ENCODE peak calls at places on chromosome 9, in six cellular contexts. One of them, this sample, is unnamed.

GRCh38 chr9:120579139-120579749 is 723 bp downstream of the CDK5RAP2 start:
- DNase-seq in IMR-90: no peak
- DNase-seq in kidney epithelial cell: no peak
- DNase-seq in uterus: no peak
- DNase-seq in CD8-positive, alpha-beta memory T cell: peak; percentile 1
- DNase-seq in GM23338: peak; percentile 76
- DNase-seq in this sample: no peak

GRCh38 chr9:104177676-104178075 is 83.6 kb downstream of the SMC2 start:
- DNase-seq in IMR-90: no peak
- DNase-seq in kidney epithelial cell: no peak
- DNase-seq in uterus: no peak
- DNase-seq in CD8-positive, alpha-beta memory T cell: no peak
- DNase-seq in GM23338: no peak
- DNase-seq in this sample: no peak

GRCh38 chr9:128253140-128253990 is 22.4 kb downstream of the GOLGA2 start:
- DNase-seq in IMR-90: no peak
- DNase-seq in kidney epithelial cell: no peak
- DNase-seq in uterus: no peak
- DNase-seq in CD8-positive, alpha-beta memory T cell: no peak
- DNase-seq in GM23338: peak; percentile 32
- DNase-seq in this sample: no peak

GRCh38 chr9:10232352-10232930 is 380.4 kb downstream of the PTPRD start:
- DNase-seq in IMR-90: peak; percentile 1
- DNase-seq in kidney epithelial cell: no peak
- DNase-seq in uterus: no peak
- DNase-seq in CD8-positive, alpha-beta memory T cell: no peak
- DNase-seq in GM23338: peak; percentile 8
- DNase-seq in this sample: no peak

GRCh38 chr9:38233343-38233742 is 159.2 kb upstream of the ALDH1B1 start:
- DNase-seq in IMR-90: no peak
- DNase-seq in kidney epithelial cell: no peak
- DNase-seq in uterus: no peak
- DNase-seq in CD8-positive, alpha-beta memory T cell: no peak
- DNase-seq in GM23338: no peak
- DNase-seq in this sample: no peak

GRCh38 chr9:14813336-14814020 is 90.9 kb upstream of the CER1 start:
- DNase-seq in IMR-90: no peak
- DNase-seq in kidney epithelial cell: no peak
- DNase-seq in uterus: no peak
- DNase-seq in CD8-positive, alpha-beta memory T cell: no peak
- DNase-seq in GM23338: no peak
- DNase-seq in this sample: no peak

GRCh38 chr9:88995205-88995604 is 3.9 kb downstream of the S1PR3 start:
- DNase-seq in IMR-90: no peak
- DNase-seq in kidney epithelial cell: no peak
- DNase-seq in uterus: no peak
- DNase-seq in CD8-positive, alpha-beta memory T cell: no peak
- DNase-seq in GM23338: no peak
- DNase-seq in this sample: no peak

GRCh38 chr9:123316053-123316718 is 39.8 kb upstream of the CRB2 start:
- DNase-seq in IMR-90: no peak
- DNase-seq in kidney epithelial cell: no peak
- DNase-seq in uterus: no peak
- DNase-seq in CD8-positive, alpha-beta memory T cell: no peak
- DNase-seq in GM23338: no peak
- DNase-seq in this sample: no peak

GRCh38 chr9:131762356-131762932 is 22.6 kb upstream of the RAPGEF1 start:
- DNase-seq in IMR-90: peak; percentile 29
- DNase-seq in kidney epithelial cell: no peak
- DNase-seq in uterus: peak; percentile 66
- DNase-seq in CD8-positive, alpha-beta memory T cell: peak; percentile 64
- DNase-seq in GM23338: peak; percentile 91
- DNase-seq in this sample: peak; percentile 78

GRCh38 chr9:70285246-70285645 is 26.5 kb downstream of the SMC5 start:
- DNase-seq in IMR-90: peak; percentile 73
- DNase-seq in kidney epithelial cell: no peak
- DNase-seq in uterus: peak; percentile 30
- DNase-seq in CD8-positive, alpha-beta memory T cell: no peak
- DNase-seq in GM23338: no peak
- DNase-seq in this sample: peak; percentile 40

GRCh38 chr9:7816021-7816420 is 16.4 kb upstream of the DMAC1 start:
- DNase-seq in IMR-90: no peak
- DNase-seq in kidney epithelial cell: no peak
- DNase-seq in uterus: no peak
- DNase-seq in CD8-positive, alpha-beta memory T cell: no peak
- DNase-seq in GM23338: no peak
- DNase-seq in this sample: no peak

GRCh38 chr9:120348951-120349429 is 231.0 kb downstream of the CDK5RAP2 start:
- DNase-seq in IMR-90: peak; percentile 49
- DNase-seq in kidney epithelial cell: no peak
- DNase-seq in uterus: no peak
- DNase-seq in CD8-positive, alpha-beta memory T cell: no peak
- DNase-seq in GM23338: peak; percentile 88
- DNase-seq in this sample: no peak

GRCh38 chr9:79824265-79824664 is 252.5 kb downstream of the TLE4 start:
- DNase-seq in IMR-90: no peak
- DNase-seq in kidney epithelial cell: no peak
- DNase-seq in uterus: no peak
- DNase-seq in CD8-positive, alpha-beta memory T cell: no peak
- DNase-seq in GM23338: no peak
- DNase-seq in this sample: no peak

GRCh38 chr9:85223506-85224108 is 518.1 kb downstream of the AGTPBP1 start:
- DNase-seq in IMR-90: no peak
- DNase-seq in kidney epithelial cell: no peak
- DNase-seq in uterus: no peak
- DNase-seq in CD8-positive, alpha-beta memory T cell: no peak
- DNase-seq in GM23338: no peak
- DNase-seq in this sample: no peak

GRCh38 chr9:127102788-127103187 is 19.6 kb downstream of the ANGPTL2 start:
- DNase-seq in IMR-90: no peak
- DNase-seq in kidney epithelial cell: no peak
- DNase-seq in uterus: no peak
- DNase-seq in CD8-positive, alpha-beta memory T cell: no peak
- DNase-seq in GM23338: no peak
- DNase-seq in this sample: no peak

GRCh38 chr9:84857224-84857623 is 187.7 kb downstream of the NTRK2 start:
- DNase-seq in IMR-90: no peak
- DNase-seq in kidney epithelial cell: no peak
- DNase-seq in uterus: no peak
- DNase-seq in CD8-positive, alpha-beta memory T cell: no peak
- DNase-seq in GM23338: no peak
- DNase-seq in this sample: no peak

GRCh38 chr9:112112519-112112918 is 62.6 kb downstream of the SUSD1 start:
- DNase-seq in IMR-90: peak; percentile 92
- DNase-seq in kidney epithelial cell: peak; percentile 97
- DNase-seq in uterus: no peak
- DNase-seq in CD8-positive, alpha-beta memory T cell: no peak
- DNase-seq in GM23338: no peak
- DNase-seq in this sample: no peak

DNA sequence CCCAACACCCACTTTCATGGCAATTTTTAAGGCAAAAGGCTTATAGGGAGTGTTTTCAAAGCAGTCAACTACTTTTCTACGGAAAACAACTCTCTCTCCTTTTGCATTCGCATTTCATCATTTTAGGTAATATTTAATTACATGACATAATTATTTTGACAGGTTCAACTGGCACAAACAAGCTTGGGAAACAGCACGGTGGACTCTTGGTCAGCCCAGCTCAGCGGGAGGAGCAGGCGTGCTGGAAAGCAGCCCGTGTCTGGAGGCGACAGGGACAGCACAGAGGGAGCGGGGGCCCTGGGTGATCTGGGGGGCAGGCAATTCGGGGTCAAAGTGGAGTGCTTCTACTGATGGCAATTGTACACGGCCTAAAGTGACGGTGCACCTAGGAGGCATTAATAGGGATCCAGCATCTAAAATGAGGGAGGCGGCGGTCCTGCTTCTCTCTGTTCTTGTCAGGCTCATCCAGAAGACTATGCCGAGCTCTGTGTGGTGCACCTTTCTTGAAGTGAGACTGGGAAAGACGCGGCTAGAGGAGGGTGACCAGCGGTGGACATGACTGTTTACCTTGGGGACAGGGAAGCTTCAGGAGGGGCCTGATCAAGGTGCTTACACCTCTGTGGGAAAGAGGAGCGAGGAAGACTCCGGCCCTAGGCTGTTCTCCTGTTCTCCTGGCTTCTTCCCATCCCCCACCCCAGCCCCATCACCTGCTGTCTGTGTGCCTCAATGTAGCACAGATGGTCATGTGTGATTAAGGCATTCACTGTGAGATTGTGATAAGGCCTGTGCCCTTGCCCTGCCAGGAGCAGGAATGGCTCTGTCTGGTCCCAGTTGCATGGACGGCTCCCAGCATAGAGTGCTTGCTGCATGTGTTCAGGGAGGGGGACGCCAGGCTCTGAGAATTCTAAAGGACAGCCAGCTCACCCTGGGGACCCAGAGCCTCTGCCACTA is 3.4 kb downstream of the MYMK start:
- DNase-seq in IMR-90: no peak
- DNase-seq in kidney epithelial cell: no peak
- DNase-seq in uterus: no peak
- DNase-seq in CD8-positive, alpha-beta memory T cell: no peak
- DNase-seq in GM23338: no peak
- DNase-seq in this sample: no peak
- H3K4me3 ChIP-seq in IMR-90: no peak overlapping the region
- H3K4me3 ChIP-seq in kidney epithelial cell: no peak overlapping the region
- H3K4me3 ChIP-seq in uterus: no peak overlapping the region
- H3K4me3 ChIP-seq in CD8-positive, alpha-beta memory T cell: no peak overlapping the region
- H3K4me3 ChIP-seq in GM23338: no peak overlapping the region
- H3K4me3 ChIP-seq in this sample: no peak overlapping the region

GRCh38 chr9:100426194-100426531 is 780 bp upstream of the MSANTD3 start:
- DNase-seq in IMR-90: no peak
- DNase-seq in kidney epithelial cell: no peak
- DNase-seq in uterus: no peak
- DNase-seq in CD8-positive, alpha-beta memory T cell: no peak
- DNase-seq in GM23338: no peak
- DNase-seq in this sample: no peak
- H3K4me3 ChIP-seq in IMR-90: peak overlapping the region; percentile 66
- H3K4me3 ChIP-seq in kidney epithelial cell: peak overlapping the region; percentile 66
- H3K4me3 ChIP-seq in uterus: peak overlapping the region; percentile 58
- H3K4me3 ChIP-seq in CD8-positive, alpha-beta memory T cell: peak overlapping the region; percentile 65
- H3K4me3 ChIP-seq in GM23338: peak overlapping the region; percentile 92
- H3K4me3 ChIP-seq in this sample: peak overlapping the region; percentile 73

GRCh38 chr9:135076143-135076875 is 11.2 kb upstream of the OLFM1 start:
- DNase-seq in IMR-90: no peak
- DNase-seq in kidney epithelial cell: no peak
- DNase-seq in uterus: peak; percentile 7
- DNase-seq in CD8-positive, alpha-beta memory T cell: no peak
- DNase-seq in GM23338: no peak
- DNase-seq in this sample: no peak
- H3K4me3 ChIP-seq in IMR-90: no peak overlapping the region
- H3K4me3 ChIP-seq in kidney epithelial cell: no peak overlapping the region
- H3K4me3 ChIP-seq in uterus: peak overlapping the region; percentile 57
- H3K4me3 ChIP-seq in CD8-positive, alpha-beta memory T cell: no peak overlapping the region
- H3K4me3 ChIP-seq in GM23338: peak overlapping the region; percentile 74
- H3K4me3 ChIP-seq in this sample: peak overlapping the region; percentile 30

GRCh38 chr9:136328011-136328621 is 777 bp downstream of the GPSM1 start:
- DNase-seq in IMR-90: no peak
- DNase-seq in kidney epithelial cell: no peak
- DNase-seq in uterus: no peak
- DNase-seq in CD8-positive, alpha-beta memory T cell: no peak
- DNase-seq in GM23338: no peak
- DNase-seq in this sample: peak; percentile 77

GRCh38 chr9:136326061-136326776 is 1.1 kb upstream of the GPSM1 start:
- DNase-seq in IMR-90: peak; percentile 92
- DNase-seq in kidney epithelial cell: no peak
- DNase-seq in uterus: no peak
- DNase-seq in CD8-positive, alpha-beta memory T cell: no peak
- DNase-seq in GM23338: peak; percentile 70
- DNase-seq in this sample: peak; percentile 75

GRCh38 chr9:136327313-136327971 is at the start of gene GPSM1:
- DNase-seq in IMR-90: peak; percentile 58
- DNase-seq in kidney epithelial cell: no peak
- DNase-seq in uterus: peak; percentile 65
- DNase-seq in CD8-positive, alpha-beta memory T cell: peak; percentile 32
- DNase-seq in GM23338: peak; percentile 63
- DNase-seq in this sample: peak; percentile 85

GRCh38 chr9:136325354-136325753 is 2.0 kb upstream of the GPSM1 start:
- DNase-seq in IMR-90: no peak
- DNase-seq in kidney epithelial cell: no peak
- DNase-seq in uterus: no peak
- DNase-seq in CD8-positive, alpha-beta memory T cell: no peak
- DNase-seq in GM23338: no peak
- DNase-seq in this sample: peak; percentile 36

GRCh38 chr9:136326777-136327312 is 494 bp upstream of the GPSM1 start:
- DNase-seq in IMR-90: no peak
- DNase-seq in kidney epithelial cell: no peak
- DNase-seq in uterus: no peak
- DNase-seq in CD8-positive, alpha-beta memory T cell: no peak
- DNase-seq in GM23338: no peak
- DNase-seq in this sample: no peak
- H3K4me3 ChIP-seq in IMR-90: no peak overlapping the region
- H3K4me3 ChIP-seq in kidney epithelial cell: peak overlapping the region; percentile 26
- H3K4me3 ChIP-seq in uterus: peak overlapping the region; percentile 88
- H3K4me3 ChIP-seq in CD8-positive, alpha-beta memory T cell: no peak overlapping the region
- H3K4me3 ChIP-seq in GM23338: peak overlapping the region; percentile 43
- H3K4me3 ChIP-seq in this sample: peak overlapping the region; percentile 69